ENCODE peak calls at places on chromosomes 6 and 20, in nine cellular contexts. One of them, this sample, is unnamed.

GRCh38 chr20:32386091-32386490 is 28.0 kb downstream of the ASXL1 start:
- DNase-seq in AG10803: peak; percentile 55
- DNase-seq in T-helper 22 cell: no peak
- DNase-seq in ACHN: no peak
- DNase-seq in stimulated activated CD4-positive, alpha-beta T cell treated with anti-CD3 and anti-CD28 coated beads, TNF-alpha, amount 100 ng/mL, for 24 hours: no peak
- DNase-seq in stimulated activated naive CD8-positive, alpha-beta T cell treated with anti-CD3 and anti-CD28 coated beads, Interleukin-15, Interleukin-2, amounts not matched to agents 100 U/mL and 50 U/mL, for 24 hours: no peak
- DNase-seq in effector CD8-positive, alpha-beta T cell: no peak
- DNase-seq in Karpas-422: no peak
- DNase-seq in tibial artery: no peak
- DNase-seq in this sample: no peak

GRCh38 chr6:169725270-169726048 is 1.2 kb upstream of the PHF10 start:
- DNase-seq in effector CD8-positive, alpha-beta T cell: peak; percentile 1
- DNase-seq in stimulated activated CD4-positive, alpha-beta T cell treated with anti-CD3 and anti-CD28 coated beads, TNF-alpha, amount 100 ng/mL, for 24 hours: no peak
- DNase-seq in AG10803: peak; percentile 47
- DNase-seq in stimulated activated naive CD8-positive, alpha-beta T cell treated with anti-CD3 and anti-CD28 coated beads, Interleukin-15, Interleukin-2, amounts not matched to agents 100 U/mL and 50 U/mL, for 24 hours: peak; percentile 48
- DNase-seq in tibial artery: peak; percentile 82
- DNase-seq in Karpas-422: no peak
- DNase-seq in T-helper 22 cell: no peak
- DNase-seq in ACHN: peak; percentile 77
- DNase-seq in this sample: peak; percentile 54

GRCh38 chr20:47607208-47607613 is 105.5 kb downstream of the NCOA3 start:
- DNase-seq in tibial artery: no peak
- DNase-seq in Karpas-422: no peak
- DNase-seq in stimulated activated naive CD8-positive, alpha-beta T cell treated with anti-CD3 and anti-CD28 coated beads, Interleukin-15, Interleukin-2, amounts not matched to agents 100 U/mL and 50 U/mL, for 24 hours: no peak
- DNase-seq in AG10803: peak; percentile 47
- DNase-seq in effector CD8-positive, alpha-beta T cell: no peak
- DNase-seq in ACHN: no peak
- DNase-seq in T-helper 22 cell: no peak
- DNase-seq in stimulated activated CD4-positive, alpha-beta T cell treated with anti-CD3 and anti-CD28 coated beads, TNF-alpha, amount 100 ng/mL, for 24 hours: no peak
- DNase-seq in this sample: no peak

GRCh38 chr6:33453361-33454008 is 891 bp upstream of the ZBTB9 start:
- DNase-seq in T-helper 22 cell: no peak
- DNase-seq in stimulated activated CD4-positive, alpha-beta T cell treated with anti-CD3 and anti-CD28 coated beads, TNF-alpha, amount 100 ng/mL, for 24 hours: no peak
- DNase-seq in Karpas-422: peak; percentile 56
- DNase-seq in tibial artery: no peak
- DNase-seq in ACHN: no peak
- DNase-seq in AG10803: no peak
- DNase-seq in stimulated activated naive CD8-positive, alpha-beta T cell treated with anti-CD3 and anti-CD28 coated beads, Interleukin-15, Interleukin-2, amounts not matched to agents 100 U/mL and 50 U/mL, for 24 hours: no peak
- DNase-seq in effector CD8-positive, alpha-beta T cell: no peak
- DNase-seq in this sample: no peak

GRCh38 chr6:87095056-87095527 is at the start of gene CGA:
- DNase-seq in Karpas-422: no peak
- DNase-seq in T-helper 22 cell: no peak
- DNase-seq in stimulated activated CD4-positive, alpha-beta T cell treated with anti-CD3 and anti-CD28 coated beads, TNF-alpha, amount 100 ng/mL, for 24 hours: no peak
- DNase-seq in AG10803: no peak
- DNase-seq in effector CD8-positive, alpha-beta T cell: no peak
- DNase-seq in tibial artery: no peak
- DNase-seq in ACHN: no peak
- DNase-seq in stimulated activated naive CD8-positive, alpha-beta T cell treated with anti-CD3 and anti-CD28 coated beads, Interleukin-15, Interleukin-2, amounts not matched to agents 100 U/mL and 50 U/mL, for 24 hours: no peak
- DNase-seq in this sample: no peak

GRCh38 chr6:165184192-165184979 is 125.0 kb downstream of the C6orf118 start:
- DNase-seq in ACHN: no peak
- DNase-seq in tibial artery: no peak
- DNase-seq in stimulated activated CD4-positive, alpha-beta T cell treated with anti-CD3 and anti-CD28 coated beads, TNF-alpha, amount 100 ng/mL, for 24 hours: no peak
- DNase-seq in stimulated activated naive CD8-positive, alpha-beta T cell treated with anti-CD3 and anti-CD28 coated beads, Interleukin-15, Interleukin-2, amounts not matched to agents 100 U/mL and 50 U/mL, for 24 hours: no peak
- DNase-seq in AG10803: peak; percentile 31
- DNase-seq in T-helper 22 cell: no peak
- DNase-seq in Karpas-422: no peak
- DNase-seq in effector CD8-positive, alpha-beta T cell: no peak
- DNase-seq in this sample: no peak

GRCh38 chr20:56629464-56630085 is 469 bp downstream of the TFAP2C start:
- DNase-seq in effector CD8-positive, alpha-beta T cell: no peak
- DNase-seq in stimulated activated naive CD8-positive, alpha-beta T cell treated with anti-CD3 and anti-CD28 coated beads, Interleukin-15, Interleukin-2, amounts not matched to agents 100 U/mL and 50 U/mL, for 24 hours: no peak
- DNase-seq in T-helper 22 cell: no peak
- DNase-seq in tibial artery: no peak
- DNase-seq in AG10803: no peak
- DNase-seq in Karpas-422: no peak
- DNase-seq in ACHN: peak; percentile 11
- DNase-seq in stimulated activated CD4-positive, alpha-beta T cell treated with anti-CD3 and anti-CD28 coated beads, TNF-alpha, amount 100 ng/mL, for 24 hours: no peak
- DNase-seq in this sample: no peak

GRCh38 chr6:33160728-33161323 is 31.4 kb downstream of the COL11A2 start:
- DNase-seq in T-helper 22 cell: no peak
- DNase-seq in Karpas-422: peak; percentile 62
- DNase-seq in AG10803: peak; percentile 96
- DNase-seq in stimulated activated CD4-positive, alpha-beta T cell treated with anti-CD3 and anti-CD28 coated beads, TNF-alpha, amount 100 ng/mL, for 24 hours: no peak
- DNase-seq in ACHN: peak; percentile 85
- DNase-seq in effector CD8-positive, alpha-beta T cell: no peak
- DNase-seq in tibial artery: no peak
- DNase-seq in stimulated activated naive CD8-positive, alpha-beta T cell treated with anti-CD3 and anti-CD28 coated beads, Interleukin-15, Interleukin-2, amounts not matched to agents 100 U/mL and 50 U/mL, for 24 hours: peak; percentile 24
- DNase-seq in this sample: no peak

GRCh38 chr6:140269766-140270165 is 895.3 kb upstream of the CITED2 start:
- DNase-seq in effector CD8-positive, alpha-beta T cell: no peak
- DNase-seq in Karpas-422: no peak
- DNase-seq in T-helper 22 cell: no peak
- DNase-seq in ACHN: no peak
- DNase-seq in tibial artery: no peak
- DNase-seq in stimulated activated CD4-positive, alpha-beta T cell treated with anti-CD3 and anti-CD28 coated beads, TNF-alpha, amount 100 ng/mL, for 24 hours: no peak
- DNase-seq in stimulated activated naive CD8-positive, alpha-beta T cell treated with anti-CD3 and anti-CD28 coated beads, Interleukin-15, Interleukin-2, amounts not matched to agents 100 U/mL and 50 U/mL, for 24 hours: no peak
- DNase-seq in AG10803: peak; percentile 26
- DNase-seq in this sample: no peak

GRCh38 chr20:46631212-46631869 is 19.9 kb downstream of the SLC13A3 start:
- DNase-seq in AG10803: no peak
- DNase-seq in stimulated activated CD4-positive, alpha-beta T cell treated with anti-CD3 and anti-CD28 coated beads, TNF-alpha, amount 100 ng/mL, for 24 hours: no peak
- DNase-seq in tibial artery: no peak
- DNase-seq in Karpas-422: no peak
- DNase-seq in T-helper 22 cell: no peak
- DNase-seq in stimulated activated naive CD8-positive, alpha-beta T cell treated with anti-CD3 and anti-CD28 coated beads, Interleukin-15, Interleukin-2, amounts not matched to agents 100 U/mL and 50 U/mL, for 24 hours: no peak
- DNase-seq in effector CD8-positive, alpha-beta T cell: no peak
- DNase-seq in ACHN: no peak
- DNase-seq in this sample: no peak

GRCh38 chr6:148502083-148502772 is 159.6 kb downstream of the SASH1 start:
- DNase-seq in effector CD8-positive, alpha-beta T cell: no peak
- DNase-seq in stimulated activated CD4-positive, alpha-beta T cell treated with anti-CD3 and anti-CD28 coated beads, TNF-alpha, amount 100 ng/mL, for 24 hours: no peak
- DNase-seq in tibial artery: peak; percentile 81
- DNase-seq in ACHN: no peak
- DNase-seq in AG10803: peak; percentile 75
- DNase-seq in stimulated activated naive CD8-positive, alpha-beta T cell treated with anti-CD3 and anti-CD28 coated beads, Interleukin-15, Interleukin-2, amounts not matched to agents 100 U/mL and 50 U/mL, for 24 hours: no peak
- DNase-seq in Karpas-422: no peak
- DNase-seq in T-helper 22 cell: no peak
- DNase-seq in this sample: no peak

GRCh38 chr20:37384683-37385174 is 38.8 kb downstream of the SRC start:
- DNase-seq in stimulated activated CD4-positive, alpha-beta T cell treated with anti-CD3 and anti-CD28 coated beads, TNF-alpha, amount 100 ng/mL, for 24 hours: peak; percentile 61
- DNase-seq in AG10803: peak; percentile 52
- DNase-seq in tibial artery: peak; percentile 77
- DNase-seq in Karpas-422: peak; percentile 90
- DNase-seq in effector CD8-positive, alpha-beta T cell: peak; percentile 67
- DNase-seq in ACHN: peak; percentile 39
- DNase-seq in T-helper 22 cell: peak; percentile 43
- DNase-seq in stimulated activated naive CD8-positive, alpha-beta T cell treated with anti-CD3 and anti-CD28 coated beads, Interleukin-15, Interleukin-2, amounts not matched to agents 100 U/mL and 50 U/mL, for 24 hours: peak; percentile 85
- DNase-seq in this sample: peak; percentile 76

GRCh38 chr6:154933181-154933827 is 61.8 kb upstream of the TIAM2 start:
- DNase-seq in stimulated activated naive CD8-positive, alpha-beta T cell treated with anti-CD3 and anti-CD28 coated beads, Interleukin-15, Interleukin-2, amounts not matched to agents 100 U/mL and 50 U/mL, for 24 hours: no peak
- DNase-seq in T-helper 22 cell: no peak
- DNase-seq in tibial artery: peak; percentile 24
- DNase-seq in stimulated activated CD4-positive, alpha-beta T cell treated with anti-CD3 and anti-CD28 coated beads, TNF-alpha, amount 100 ng/mL, for 24 hours: no peak
- DNase-seq in effector CD8-positive, alpha-beta T cell: no peak
- DNase-seq in AG10803: peak; percentile 30
- DNase-seq in Karpas-422: no peak
- DNase-seq in ACHN: no peak
- DNase-seq in this sample: no peak

GRCh38 chr20:35653893-35654292 is 10.8 kb downstream of the CPNE1 start:
- DNase-seq in stimulated activated naive CD8-positive, alpha-beta T cell treated with anti-CD3 and anti-CD28 coated beads, Interleukin-15, Interleukin-2, amounts not matched to agents 100 U/mL and 50 U/mL, for 24 hours: no peak
- DNase-seq in T-helper 22 cell: no peak
- DNase-seq in ACHN: no peak
- DNase-seq in effector CD8-positive, alpha-beta T cell: no peak
- DNase-seq in Karpas-422: no peak
- DNase-seq in tibial artery: no peak
- DNase-seq in stimulated activated CD4-positive, alpha-beta T cell treated with anti-CD3 and anti-CD28 coated beads, TNF-alpha, amount 100 ng/mL, for 24 hours: no peak
- DNase-seq in AG10803: no peak
- DNase-seq in this sample: no peak

GRCh38 chr6:108524528-108525218 is 36.0 kb upstream of the FOXO3 start:
- DNase-seq in stimulated activated CD4-positive, alpha-beta T cell treated with anti-CD3 and anti-CD28 coated beads, TNF-alpha, amount 100 ng/mL, for 24 hours: no peak
- DNase-seq in Karpas-422: no peak
- DNase-seq in ACHN: no peak
- DNase-seq in effector CD8-positive, alpha-beta T cell: no peak
- DNase-seq in tibial artery: no peak
- DNase-seq in stimulated activated naive CD8-positive, alpha-beta T cell treated with anti-CD3 and anti-CD28 coated beads, Interleukin-15, Interleukin-2, amounts not matched to agents 100 U/mL and 50 U/mL, for 24 hours: no peak
- DNase-seq in T-helper 22 cell: no peak
- DNase-seq in AG10803: no peak
- DNase-seq in this sample: no peak

GRCh38 chr6:4858194-4859028 is 82.2 kb downstream of the CDYL start:
- DNase-seq in tibial artery: no peak
- DNase-seq in effector CD8-positive, alpha-beta T cell: no peak
- DNase-seq in Karpas-422: no peak
- DNase-seq in ACHN: no peak
- DNase-seq in AG10803: no peak
- DNase-seq in stimulated activated naive CD8-positive, alpha-beta T cell treated with anti-CD3 and anti-CD28 coated beads, Interleukin-15, Interleukin-2, amounts not matched to agents 100 U/mL and 50 U/mL, for 24 hours: no peak
- DNase-seq in stimulated activated CD4-positive, alpha-beta T cell treated with anti-CD3 and anti-CD28 coated beads, TNF-alpha, amount 100 ng/mL, for 24 hours: no peak
- DNase-seq in T-helper 22 cell: no peak
- DNase-seq in this sample: no peak

GRCh38 chr20:15061955-15062354 is 724.5 kb upstream of the FLRT3 start:
- DNase-seq in AG10803: no peak
- DNase-seq in stimulated activated CD4-positive, alpha-beta T cell treated with anti-CD3 and anti-CD28 coated beads, TNF-alpha, amount 100 ng/mL, for 24 hours: no peak
- DNase-seq in Karpas-422: no peak
- DNase-seq in tibial artery: no peak
- DNase-seq in effector CD8-positive, alpha-beta T cell: no peak
- DNase-seq in T-helper 22 cell: no peak
- DNase-seq in stimulated activated naive CD8-positive, alpha-beta T cell treated with anti-CD3 and anti-CD28 coated beads, Interleukin-15, Interleukin-2, amounts not matched to agents 100 U/mL and 50 U/mL, for 24 hours: no peak
- DNase-seq in ACHN: no peak
- DNase-seq in this sample: no peak

GRCh38 chr20:45154183-45154582 is 20.5 kb upstream of the PI3 start:
- DNase-seq in stimulated activated naive CD8-positive, alpha-beta T cell treated with anti-CD3 and anti-CD28 coated beads, Interleukin-15, Interleukin-2, amounts not matched to agents 100 U/mL and 50 U/mL, for 24 hours: no peak
- DNase-seq in Karpas-422: no peak
- DNase-seq in AG10803: no peak
- DNase-seq in T-helper 22 cell: no peak
- DNase-seq in effector CD8-positive, alpha-beta T cell: no peak
- DNase-seq in ACHN: no peak
- DNase-seq in stimulated activated CD4-positive, alpha-beta T cell treated with anti-CD3 and anti-CD28 coated beads, TNF-alpha, amount 100 ng/mL, for 24 hours: no peak
- DNase-seq in tibial artery: no peak
- DNase-seq in this sample: no peak

GRCh38 chr6:161486903-161487531 is 213.2 kb upstream of the AGPAT4 start:
- DNase-seq in Karpas-422: no peak
- DNase-seq in ACHN: peak; percentile 33
- DNase-seq in stimulated activated CD4-positive, alpha-beta T cell treated with anti-CD3 and anti-CD28 coated beads, TNF-alpha, amount 100 ng/mL, for 24 hours: no peak
- DNase-seq in effector CD8-positive, alpha-beta T cell: no peak
- DNase-seq in stimulated activated naive CD8-positive, alpha-beta T cell treated with anti-CD3 and anti-CD28 coated beads, Interleukin-15, Interleukin-2, amounts not matched to agents 100 U/mL and 50 U/mL, for 24 hours: no peak
- DNase-seq in T-helper 22 cell: no peak
- DNase-seq in tibial artery: no peak
- DNase-seq in AG10803: no peak
- DNase-seq in this sample: no peak

GRCh38 chr6:41546475-41546865 is 289 bp downstream of the FOXP4 start:
- DNase-seq in Karpas-422: peak; percentile 81
- DNase-seq in ACHN: peak; percentile 39
- DNase-seq in AG10803: peak; percentile 62
- DNase-seq in T-helper 22 cell: peak; percentile 47
- DNase-seq in effector CD8-positive, alpha-beta T cell: peak; percentile 36
- DNase-seq in stimulated activated CD4-positive, alpha-beta T cell treated with anti-CD3 and anti-CD28 coated beads, TNF-alpha, amount 100 ng/mL, for 24 hours: no peak
- DNase-seq in stimulated activated naive CD8-positive, alpha-beta T cell treated with anti-CD3 and anti-CD28 coated beads, Interleukin-15, Interleukin-2, amounts not matched to agents 100 U/mL and 50 U/mL, for 24 hours: peak; percentile 63
- DNase-seq in tibial artery: no peak
- DNase-seq in this sample: no peak

GRCh38 chr6:45377041-45377554 is 636 bp downstream of the SUPT3H start:
- DNase-seq in effector CD8-positive, alpha-beta T cell: no peak
- DNase-seq in T-helper 22 cell: no peak
- DNase-seq in Karpas-422: no peak
- DNase-seq in stimulated activated naive CD8-positive, alpha-beta T cell treated with anti-CD3 and anti-CD28 coated beads, Interleukin-15, Interleukin-2, amounts not matched to agents 100 U/mL and 50 U/mL, for 24 hours: no peak
- DNase-seq in ACHN: peak; percentile 30
- DNase-seq in tibial artery: no peak
- DNase-seq in AG10803: peak; percentile 13
- DNase-seq in stimulated activated CD4-positive, alpha-beta T cell treated with anti-CD3 and anti-CD28 coated beads, TNF-alpha, amount 100 ng/mL, for 24 hours: peak; percentile 61
- DNase-seq in this sample: no peak

GRCh38 chr20:32468313-32468640 is 110.1 kb downstream of the ASXL1 start:
- DNase-seq in T-helper 22 cell: no peak
- DNase-seq in AG10803: no peak
- DNase-seq in tibial artery: no peak
- DNase-seq in effector CD8-positive, alpha-beta T cell: no peak
- DNase-seq in Karpas-422: no peak
- DNase-seq in stimulated activated naive CD8-positive, alpha-beta T cell treated with anti-CD3 and anti-CD28 coated beads, Interleukin-15, Interleukin-2, amounts not matched to agents 100 U/mL and 50 U/mL, for 24 hours: no peak
- DNase-seq in stimulated activated CD4-positive, alpha-beta T cell treated with anti-CD3 and anti-CD28 coated beads, TNF-alpha, amount 100 ng/mL, for 24 hours: no peak
- DNase-seq in ACHN: no peak
- DNase-seq in this sample: no peak

GRCh38 chr6:73308712-73309533 is 45.2 kb downstream of the DPPA5 start:
- DNase-seq in stimulated activated CD4-positive, alpha-beta T cell treated with anti-CD3 and anti-CD28 coated beads, TNF-alpha, amount 100 ng/mL, for 24 hours: no peak
- DNase-seq in ACHN: peak; percentile 18
- DNase-seq in tibial artery: no peak
- DNase-seq in stimulated activated naive CD8-positive, alpha-beta T cell treated with anti-CD3 and anti-CD28 coated beads, Interleukin-15, Interleukin-2, amounts not matched to agents 100 U/mL and 50 U/mL, for 24 hours: no peak
- DNase-seq in T-helper 22 cell: no peak
- DNase-seq in AG10803: peak; percentile 14
- DNase-seq in effector CD8-positive, alpha-beta T cell: no peak
- DNase-seq in Karpas-422: peak; percentile 69
- DNase-seq in this sample: no peak

GRCh38 chr6:73285674-73286283 is 22.8 kb upstream of the KHDC1 start:
- DNase-seq in ACHN: peak; percentile 58
- DNase-seq in tibial artery: no peak
- DNase-seq in stimulated activated CD4-positive, alpha-beta T cell treated with anti-CD3 and anti-CD28 coated beads, TNF-alpha, amount 100 ng/mL, for 24 hours: no peak
- DNase-seq in effector CD8-positive, alpha-beta T cell: no peak
- DNase-seq in Karpas-422: peak; percentile 48
- DNase-seq in T-helper 22 cell: no peak
- DNase-seq in AG10803: peak; percentile 69
- DNase-seq in stimulated activated naive CD8-positive, alpha-beta T cell treated with anti-CD3 and anti-CD28 coated beads, Interleukin-15, Interleukin-2, amounts not matched to agents 100 U/mL and 50 U/mL, for 24 hours: no peak
- DNase-seq in this sample: no peak

GRCh38 chr6:30683137-30683979 is 3.1 kb downstream of the PPP1R18 start:
- DNase-seq in Karpas-422: peak; percentile 65
- DNase-seq in stimulated activated CD4-positive, alpha-beta T cell treated with anti-CD3 and anti-CD28 coated beads, TNF-alpha, amount 100 ng/mL, for 24 hours: no peak
- DNase-seq in stimulated activated naive CD8-positive, alpha-beta T cell treated with anti-CD3 and anti-CD28 coated beads, Interleukin-15, Interleukin-2, amounts not matched to agents 100 U/mL and 50 U/mL, for 24 hours: no peak
- DNase-seq in T-helper 22 cell: no peak
- DNase-seq in tibial artery: no peak
- DNase-seq in ACHN: no peak
- DNase-seq in AG10803: no peak
- DNase-seq in effector CD8-positive, alpha-beta T cell: no peak
- DNase-seq in this sample: no peak

GRCh38 chr6:138485005-138485545 is 14.2 kb downstream of the NHSL1 start:
- DNase-seq in T-helper 22 cell: no peak
- DNase-seq in stimulated activated CD4-positive, alpha-beta T cell treated with anti-CD3 and anti-CD28 coated beads, TNF-alpha, amount 100 ng/mL, for 24 hours: no peak
- DNase-seq in tibial artery: no peak
- DNase-seq in ACHN: no peak
- DNase-seq in Karpas-422: no peak
- DNase-seq in effector CD8-positive, alpha-beta T cell: no peak
- DNase-seq in AG10803: peak; percentile 9
- DNase-seq in stimulated activated naive CD8-positive, alpha-beta T cell treated with anti-CD3 and anti-CD28 coated beads, Interleukin-15, Interleukin-2, amounts not matched to agents 100 U/mL and 50 U/mL, for 24 hours: no peak
- DNase-seq in this sample: no peak